ENCODE peak calls at places on chromosomes 13 and 19, in seven cellular contexts. K is right atrium auricular region; O is EL; Z is breast epithelium; R is stimulated activated CD4-positive, alpha-beta T cell treated with anti-CD3 and anti-CD28 coated beads, Interleukin-4, amount 100 ng/mL, for 1 hour; C is activated CD4-positive, alpha-beta T cell treated with anti-CD3 and anti-CD28 coated beads, Interleukin-2, amount 50 U/mL, for 24 hours; W is pancreas. J is an unnamed sample.

GRCh38 chr13:106173346-106173745 is 362.1 kb downstream of the EFNB2 start:
- DNase-seq in R (no peak), O (no peak), C (no peak), Z (no peak), W (no peak), K (no peak), J (no peak)

GRCh38 chr19:2517881-2518601 is 42.1 kb downstream of the GADD45B start:
- DNase-seq in Z (no peak), W (peak), C (no peak), R (no peak), K (no peak), O (no peak), J (no peak)

GRCh38 chr19:54017266-54017665 is 25.8 kb downstream of the CACNG6 start:
- DNase-seq in C (no peak), R (no peak), Z (no peak), K (no peak), O (peak), W (no peak), J (no peak)

GRCh38 chr19:50792246-50792851 is 2.1 kb downstream of the ACP4 start:
- DNase-seq in C (no peak), Z (no peak), O (peak), R (no peak), K (no peak), W (no peak), J (no peak)

GRCh38 chr13:32428581-32429072 is 697 bp upstream of the N4BP2L1 start:
- DNase-seq in Z (no peak), C (no peak), R (no peak), W (no peak), O (no peak), K (no peak), J (no peak)

GRCh38 chr13:23450340-23451046 is 17.0 kb upstream of the SACS start:
- DNase-seq in K (no peak), Z (no peak), W (no peak), C (no peak), O (no peak), R (no peak), J (no peak)

GRCh38 chr19:50639121-50640112 is at the start of gene SYT3:
- DNase-seq in K (no peak), O (peak), Z (no peak), C (no peak), W (peak), R (peak), J (peak)

GRCh38 chr13:65843314-65843731 is 1386.8 kb downstream of the PCDH9 start:
- DNase-seq in K (no peak), C (no peak), Z (no peak), R (no peak), W (peak), O (no peak), J (no peak)

GRCh38 chr19:32178401-32178800 is 167.0 kb upstream of the ZNF507 start:
- DNase-seq in W (no peak), O (no peak), C (no peak), K (no peak), R (no peak), Z (no peak), J (no peak)

GRCh38 chr19:16587031-16588023 is 15.1 kb upstream of the SLC35E1 start:
- DNase-seq in C (no peak), K (no peak), W (no peak), O (peak), R (peak), Z (no peak), J (peak)

GRCh38 chr19:38544569-38545315 is 73.0 kb downstream of the MAP4K1 start:
- DNase-seq in C (no peak), Z (no peak), W (no peak), R (no peak), K (no peak), O (peak), J (peak)

GRCh38 chr13:44013666-44014291 is 134.1 kb downstream of the LACC1 start:
- DNase-seq in C (no peak), K (no peak), R (no peak), Z (no peak), O (peak), W (no peak), J (peak)

GRCh38 chr19:4378886-4379285 is 21.5 kb downstream of the SH3GL1 start:
- DNase-seq in W (no peak), Z (no peak), C (no peak), R (no peak), K (no peak), O (no peak), J (no peak)

GRCh38 chr13:23440821-23441608 is 7.5 kb upstream of the SACS start:
- DNase-seq in K (no peak), Z (no peak), W (no peak), O (no peak), C (no peak), R (no peak), J (no peak)

GRCh38 chr13:107867701-107868661 is 347.4 kb downstream of the LIG4 start:
- DNase-seq in Z (no peak), O (no peak), W (peak), R (no peak), C (no peak), K (no peak), J (peak)

GRCh38 chr13:98710521-98710920 is 42.0 kb downstream of the SLC15A1 start:
- DNase-seq in K (no peak), Z (no peak), C (no peak), O (no peak), W (no peak), R (no peak), J (no peak)

GRCh38 chr13:106373989-106374572 is 161.4 kb downstream of the EFNB2 start:
- DNase-seq in C (no peak), Z (no peak), R (no peak), O (peak), K (no peak), W (no peak), J (no peak)

GRCh38 chr13:110238795-110239194 is 68.2 kb downstream of the COL4A1 start:
- DNase-seq in K (no peak), W (no peak), C (no peak), Z (no peak), R (no peak), O (no peak), J (peak)

GRCh38 chr13:113298001-113298945 is 1.2 kb downstream of the LAMP1 start:
- DNase-seq in W (no peak), C (no peak), O (no peak), Z (no peak), K (no peak), R (no peak), J (no peak)